ENCODE peak calls at places on chromosomes 16 and 17, in ten cellular contexts. A, L, G, H, J, W, S, Q, T and B are unnamed samples.

GRCh38 chr16:26651884-26652283 is 414.8 kb upstream of the C16orf82 start:
- DNase-seq in H (no peak), Q (no peak), T (no peak), G (no peak), J (no peak), L (no peak), A (no peak), W (no peak), S (no peak), B (no peak)

GRCh38 chr17:3556905-3557767 is 476 bp downstream of the TRPV3 start:
- DNase-seq in J (no peak), H (no peak), A (no peak), L (no peak), T (no peak), S (peak), G (no peak), Q (no peak), W (no peak), B (no peak)

GRCh38 chr16:7367309-7367708 is 34.7 kb downstream of the RBFOX1 start:
- DNase-seq in J (no peak), W (no peak), G (no peak), Q (no peak), H (no peak), T (no peak), L (no peak), A (no peak), S (no peak), B (no peak)

GRCh38 chr17:61400786-61401279 is 1.2 kb downstream of the TBX2 start:
- DNase-seq in T (no peak), J (peak), H (no peak), G (no peak), L (no peak), W (no peak), S (no peak), A (peak), Q (no peak), B (no peak)

GRCh38 chr16:48099455-48099854 is 56.3 kb downstream of the ABCC12 start:
- DNase-seq in A (no peak), T (peak), S (no peak), L (peak), G (no peak), Q (no peak), W (no peak), H (no peak), J (no peak), B (no peak)

GRCh38 chr17:14068542-14069250 is 608 bp upstream of the COX10 start:
- DNase-seq in Q (no peak), J (no peak), G (no peak), W (no peak), H (no peak), T (no peak), L (no peak), A (no peak), S (peak), B (no peak)

GRCh38 chr17:80929449-80929848 is 62.2 kb upstream of the CHMP6 start:
- DNase-seq in Q (no peak), G (no peak), A (peak), T (no peak), L (no peak), J (no peak), W (no peak), S (no peak), H (no peak), B (no peak)

GRCh38 chr16:51146256-51146924 is 4.7 kb downstream of the SALL1 start:
- DNase-seq in A (no peak), T (no peak), S (no peak), H (no peak), L (no peak), Q (no peak), W (no peak), G (no peak), J (peak), B (peak)

GRCh38 chr16:77037696-77038347 is 153.2 kb upstream of the MON1B start:
- DNase-seq in L (no peak), J (no peak), H (no peak), A (no peak), S (no peak), T (no peak), W (no peak), Q (no peak), G (no peak), B (no peak)

GRCh38 chr17:17913695-17914332 is 58.4 kb downstream of the TOM1L2 start:
- DNase-seq in L (peak), W (peak), S (peak), H (peak), G (peak), J (peak), Q (peak), T (peak), A (peak), B (peak)

GRCh38 chr17:65182233-65182632 is 45.1 kb downstream of the RGS9 start:
- DNase-seq in W (no peak), Q (no peak), G (no peak), A (no peak), T (no peak), S (peak), L (no peak), H (no peak), J (no peak), B (no peak)

GRCh38 chr16:23629516-23629915 is 11.6 kb downstream of the PALB2 start:
- DNase-seq in J (no peak), A (no peak), L (no peak), Q (no peak), G (no peak), H (no peak), T (no peak), W (no peak), S (no peak), B (no peak)

GRCh38 chr16:78235168-78235800 is 135.8 kb downstream of the WWOX start:
- DNase-seq in A (peak), T (peak), L (peak), S (peak), H (peak), W (peak), J (peak), G (peak), Q (peak), B (peak)

GRCh38 chr16:54694651-54695050 is 236.0 kb upstream of the IRX5 start:
- DNase-seq in W (no peak), Q (no peak), S (no peak), T (no peak), H (no peak), A (no peak), J (no peak), L (no peak), G (no peak), B (no peak)

GRCh38 chr17:72984145-72984924 is 108.2 kb downstream of the SLC39A11 start:
- DNase-seq in J (no peak), G (peak), W (no peak), A (no peak), L (no peak), H (no peak), S (no peak), Q (peak), T (peak), B (peak)

GRCh38 chr17:5249615-5250014 is 15.0 kb upstream of the SCIMP start:
- DNase-seq in S (peak), A (no peak), L (peak), T (peak), W (peak), G (peak), H (peak), J (peak), Q (peak), B (peak)

GRCh38 chr17:79799538-79800324 is 2.9 kb upstream of the CBX8 start:
- DNase-seq in T (no peak), G (no peak), H (no peak), W (no peak), A (peak), S (no peak), Q (no peak), L (no peak), J (no peak), B (no peak)

GRCh38 chr17:37570527-37571093 is 38.6 kb downstream of the SYNRG start:
- DNase-seq in A (peak), Q (no peak), H (no peak), S (peak), J (peak), L (peak), W (peak), T (peak), G (peak), B (no peak)

GRCh38 chr16:22089910-22090309 is 2.4 kb upstream of the VWA3A start:
- DNase-seq in J (no peak), A (no peak), S (no peak), Q (no peak), H (no peak), W (no peak), G (no peak), L (no peak), T (no peak), B (no peak)

GRCh38 chr16:56370185-56370584 is 55.2 kb downstream of the AMFR start:
- DNase-seq in A (no peak), H (no peak), T (no peak), L (no peak), Q (no peak), W (no peak), G (no peak), S (no peak), J (peak), B (no peak)

GRCh38 chr16:67915831-67916723 is 15.6 kb downstream of the CTRL start:
- DNase-seq in Q (no peak), L (no peak), A (no peak), J (peak), H (no peak), G (no peak), S (no peak), W (peak), T (no peak), B (no peak)
- H3K4me3 ChIP-seq in Q (no peak), L (no peak), A (no peak), J (no peak), H (no peak), G (no peak), S (no peak), W (no peak), T (no peak), B (no peak)

GRCh38 chr17:28366605-28367004 is 1.6 kb upstream of the SEBOX start:
- DNase-seq in G (no peak), H (no peak), Q (no peak), L (no peak), J (no peak), S (no peak), W (no peak), A (no peak), T (no peak), B (no peak)
- TF ChIP-seq CTCF in G (no peak), H (no peak), Q (no peak), L (no peak), J (peak), S (no peak), W (no peak), A (peak), T (peak), B (no peak)

GRCh38 chr16:30870904-30871303 is 23.0 kb downstream of the BCL7C start:
- DNase-seq in H (no peak), G (no peak), A (no peak), W (no peak), J (no peak), L (no peak), T (no peak), S (no peak), Q (no peak), B (no peak)
- H3K4me3 ChIP-seq in H (no peak), G (no peak), A (no peak), W (no peak), J (no peak), L (no peak), T (no peak), S (no peak), Q (no peak), B (no peak)

GRCh38 chr17:48178327-48178726 is 70.8 kb downstream of the SNX11 start:
- DNase-seq in L (no peak), T (no peak), Q (no peak), A (no peak), J (no peak), H (no peak), G (no peak), S (no peak), W (no peak), B (no peak)

GRCh38 chr17:48180842-48181241 is 73.3 kb downstream of the SNX11 start:
- DNase-seq in W (no peak), H (no peak), T (no peak), L (no peak), J (no peak), Q (no peak), A (no peak), S (no peak), G (no peak), B (no peak)

GRCh38 chr17:48184721-48185120 is 77.2 kb downstream of the SNX11 start:
- DNase-seq in G (no peak), L (no peak), S (no peak), Q (no peak), W (no peak), A (no peak), T (no peak), J (no peak), H (no peak), B (no peak)

GRCh38 chr17:48179071-48179945 is 71.7 kb downstream of the SNX11 start:
- DNase-seq in Q (no peak), S (no peak), H (no peak), G (no peak), A (no peak), W (no peak), T (no peak), J (no peak), L (no peak), B (peak)

DNA sequence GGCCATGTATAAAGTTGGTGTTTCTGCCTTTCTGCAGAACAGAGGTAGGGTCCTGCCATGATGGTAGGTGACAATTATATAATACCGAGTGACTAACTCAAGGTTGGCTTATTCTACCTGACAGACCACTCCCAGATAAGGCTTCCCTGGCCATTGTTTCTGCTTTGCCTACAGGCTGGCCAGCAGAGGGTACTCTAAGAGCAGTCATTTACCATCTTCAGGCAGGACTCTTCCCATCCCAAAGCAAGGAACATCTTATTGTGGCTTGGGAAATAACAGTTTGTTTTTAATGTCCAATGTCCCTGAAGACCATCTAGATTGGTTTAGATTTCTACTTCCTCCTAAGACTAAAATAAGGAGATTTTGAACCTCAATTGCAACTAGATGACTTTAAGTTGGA is 74.1 kb downstream of the SNX11 start:
- DNase-seq in T (peak), S (no peak), W (no peak), J (no peak), A (no peak), Q (no peak), G (no peak), L (no peak), H (no peak), B (no peak)
- TF ChIP-seq CTCF in T (peak), S (no peak), W (no peak), J (peak), A (peak), Q (peak), G (peak), L (no peak), H (no peak), B (peak)

GRCh38 chr16:81181013-81181720 is 57.3 kb upstream of the BCO1 start:
- DNase-seq in T (peak), S (no peak), A (peak), G (peak), J (no peak), W (peak), Q (peak), H (peak), L (peak), B (peak)

GRCh38 chr16:81179219-81179618 is 59.3 kb upstream of the BCO1 start:
- DNase-seq in H (no peak), Q (no peak), W (no peak), L (no peak), J (no peak), A (no peak), T (no peak), S (no peak), G (no peak), B (no peak)

GRCh38 chr16:81175325-81175891 is 63.1 kb upstream of the BCO1 start:
- DNase-seq in S (no peak), Q (peak), G (peak), H (no peak), T (peak), J (no peak), A (no peak), W (no peak), L (no peak), B (peak)

GRCh38 chr16:81185416-81185815 is 53.1 kb upstream of the BCO1 start:
- DNase-seq in Q (no peak), S (no peak), W (no peak), H (no peak), A (no peak), T (no peak), G (no peak), J (no peak), L (no peak), B (no peak)

DNA sequence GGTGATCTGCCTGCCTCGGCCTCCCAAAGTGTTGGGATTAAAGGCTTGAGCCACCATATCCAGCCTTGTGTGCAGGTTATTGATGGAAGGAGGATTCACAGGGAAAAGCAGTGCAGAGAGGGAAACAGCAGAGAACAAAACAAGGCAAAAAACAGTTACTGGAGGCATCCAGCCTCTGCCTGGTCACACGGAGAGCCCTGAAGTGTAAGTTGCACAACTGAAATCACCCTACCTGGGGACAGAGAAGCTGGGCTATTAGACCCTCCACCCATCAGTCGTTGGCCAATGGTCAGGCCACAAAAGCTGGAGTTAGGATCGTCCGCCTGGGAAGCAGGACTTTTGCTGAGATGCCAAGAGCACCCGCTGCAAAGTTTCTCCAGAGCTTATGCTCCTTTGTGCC is 57.9 kb upstream of the BCO1 start:
- DNase-seq in J (no peak), Q (no peak), G (no peak), T (no peak), A (no peak), H (no peak), S (no peak), W (no peak), L (no peak), B (no peak)
- H3K4me3 ChIP-seq in J (no peak), Q (no peak), G (peak), T (no peak), A (peak), H (peak), S (no peak), W (no peak), L (peak), B (no peak)

GRCh38 chr16:67979955-67980678 is at the start of gene DPEP3:
- DNase-seq in J (peak), G (no peak), L (no peak), A (no peak), H (no peak), S (no peak), T (no peak), W (no peak), Q (no peak), B (no peak)
- TF ChIP-seq CTCF in J (no peak), G (peak), L (no peak), A (peak), H (no peak), S (no peak), T (peak), W (no peak), Q (peak), B (no peak)